ENCODE peak calls at places on chromosomes 13 and 19, in ten cellular contexts. M is CD8-positive, alpha-beta T cell; S is colonic mucosa; U is upper lobe of right lung; I is pancreas; C is IMR-90; D is mesendoderm; F is CD4-positive, alpha-beta memory T cell; J is A549; X is heart right ventricle. E is an unnamed sample.

GRCh38 chr19:38264486-38265212 is at the start of gene SPINT2:
- DNase-seq in M (no peak), S (no peak), U (no peak), I (no peak), C (no peak), D (peak), F (no peak), J (no peak), X (no peak), E (peak)

GRCh38 chr13:100650321-100650720 is 24.3 kb downstream of the TMTC4 start:
- DNase-seq in M (no peak), S (no peak), U (no peak), I (no peak), C (no peak), D (no peak), F (no peak), J (no peak), X (no peak), E (no peak)

GRCh38 chr13:37383856-37384255 is 214.7 kb downstream of the POSTN start:
- DNase-seq in M (no peak), S (no peak), U (no peak), I (no peak), C (no peak), D (no peak), F (no peak), J (no peak), X (no peak), E (no peak)

GRCh38 chr19:9407827-9408226 is 27.5 kb downstream of the ZNF266 start:
- DNase-seq in M (no peak), S (no peak), U (no peak), I (no peak), C (no peak), D (no peak), F (no peak), J (no peak), X (no peak), E (no peak)

GRCh38 chr19:28067882-28068281 is 1145.1 kb downstream of the UQCRFS1 start:
- DNase-seq in M (no peak), S (no peak), U (no peak), I (no peak), C (no peak), D (no peak), F (no peak), J (no peak), X (no peak), E (no peak)

GRCh38 chr19:45848922-45849321 is 14.0 kb downstream of the SYMPK start:
- DNase-seq in M (no peak), S (no peak), U (no peak), I (no peak), C (no peak), D (peak), F (no peak), J (peak), X (no peak), E (no peak)

GRCh38 chr13:107587681-107588080 is 627.7 kb downstream of the LIG4 start:
- DNase-seq in M (no peak), S (no peak), U (no peak), I (no peak), C (no peak), D (no peak), F (no peak), J (no peak), X (no peak), E (no peak)

GRCh38 chr19:16363133-16363851 is 38.7 kb downstream of the KLF2 start:
- DNase-seq in M (no peak), S (peak), U (peak), I (peak), C (no peak), D (peak), F (no peak), J (no peak), X (no peak), E (peak)

GRCh38 chr13:44312131-44312530 is 61.5 kb upstream of the SERP2 start:
- DNase-seq in M (no peak), S (no peak), U (no peak), I (no peak), C (no peak), D (no peak), F (no peak), J (no peak), X (no peak), E (no peak)

GRCh38 chr13:27001705-27002104 is 169.9 kb downstream of the USP12 start:
- DNase-seq in M (no peak), S (no peak), U (no peak), I (no peak), C (no peak), D (no peak), F (no peak), J (no peak), X (no peak), E (no peak)

GRCh38 chr19:2302319-2303208 is 5.4 kb downstream of the LINGO3 start:
- DNase-seq in M (no peak), S (no peak), U (no peak), I (peak), C (peak), D (peak), F (peak), J (no peak), X (peak), E (no peak)

GRCh38 chr13:30331331-30331771 is 24.0 kb upstream of the KATNAL1 start:
- DNase-seq in M (no peak), S (no peak), U (no peak), I (no peak), C (no peak), D (no peak), F (no peak), J (no peak), X (no peak), E (no peak)

GRCh38 chr19:10120538-10121198 is 969 bp upstream of the EIF3G start:
- DNase-seq in M (no peak), S (no peak), U (no peak), I (no peak), C (peak), D (no peak), F (no peak), J (no peak), X (no peak), E (peak)

GRCh38 chr13:100176781-100177389 is 88.0 kb downstream of the PCCA start:
- DNase-seq in M (no peak), S (no peak), U (no peak), I (no peak), C (peak), D (no peak), F (no peak), J (no peak), X (peak), E (no peak)

GRCh38 chr13:110415669-110416068 is 108.6 kb downstream of the COL4A2 start:
- DNase-seq in M (no peak), S (peak), U (no peak), I (no peak), C (peak), D (peak), F (no peak), J (peak), X (peak), E (peak)

GRCh38 chr13:62431852-62432251 is 1016.2 kb upstream of the PCDH20 start:
- DNase-seq in M (no peak), S (no peak), U (no peak), I (no peak), C (no peak), D (no peak), F (no peak), J (no peak), X (no peak), E (no peak)

GRCh38 chr13:81017525-81018152 is 676.7 kb upstream of the SPRY2 start:
- DNase-seq in M (no peak), S (no peak), U (no peak), I (no peak), C (peak), D (peak), F (no peak), J (peak), X (no peak), E (peak)

GRCh38 chr13:99965329-99966000 is 6.1 kb downstream of the ZIC5 start:
- DNase-seq in M (no peak), S (no peak), U (no peak), I (no peak), C (no peak), D (no peak), F (no peak), J (no peak), X (no peak), E (no peak)

GRCh38 chr13:41398494-41399190 is 58.7 kb upstream of the RGCC start:
- DNase-seq in M (no peak), S (no peak), U (no peak), I (no peak), C (no peak), D (no peak), F (no peak), J (no peak), X (no peak), E (no peak)

GRCh38 chr13:53719281-53719680 is 690.7 kb downstream of the OLFM4 start:
- DNase-seq in M (no peak), S (no peak), U (no peak), I (no peak), C (no peak), D (no peak), F (no peak), J (no peak), X (no peak), E (no peak)

GRCh38 chr13:109348514-109349340 is 437.7 kb downstream of the IRS2 start:
- DNase-seq in M (no peak), S (no peak), U (no peak), I (no peak), C (peak), D (no peak), F (no peak), J (peak), X (no peak), E (peak)

GRCh38 chr19:47187797-47188196 is 43.2 kb downstream of the BBC3 start:
- DNase-seq in M (no peak), S (peak), U (no peak), I (no peak), C (no peak), D (no peak), F (peak), J (no peak), X (no peak), E (no peak)

GRCh38 chr19:47186337-47187022 is 44.5 kb downstream of the BBC3 start:
- DNase-seq in M (peak), S (no peak), U (no peak), I (no peak), C (no peak), D (no peak), F (peak), J (no peak), X (no peak), E (no peak)

GRCh38 chr19:47190167-47190727 is 40.8 kb downstream of the BBC3 start:
- DNase-seq in M (peak), S (peak), U (peak), I (peak), C (peak), D (no peak), F (peak), J (peak), X (peak), E (peak)

GRCh38 chr19:47188507-47189033 is 42.4 kb downstream of the BBC3 start:
- DNase-seq in M (no peak), S (peak), U (no peak), I (no peak), C (no peak), D (no peak), F (no peak), J (no peak), X (no peak), E (no peak)

DNA sequence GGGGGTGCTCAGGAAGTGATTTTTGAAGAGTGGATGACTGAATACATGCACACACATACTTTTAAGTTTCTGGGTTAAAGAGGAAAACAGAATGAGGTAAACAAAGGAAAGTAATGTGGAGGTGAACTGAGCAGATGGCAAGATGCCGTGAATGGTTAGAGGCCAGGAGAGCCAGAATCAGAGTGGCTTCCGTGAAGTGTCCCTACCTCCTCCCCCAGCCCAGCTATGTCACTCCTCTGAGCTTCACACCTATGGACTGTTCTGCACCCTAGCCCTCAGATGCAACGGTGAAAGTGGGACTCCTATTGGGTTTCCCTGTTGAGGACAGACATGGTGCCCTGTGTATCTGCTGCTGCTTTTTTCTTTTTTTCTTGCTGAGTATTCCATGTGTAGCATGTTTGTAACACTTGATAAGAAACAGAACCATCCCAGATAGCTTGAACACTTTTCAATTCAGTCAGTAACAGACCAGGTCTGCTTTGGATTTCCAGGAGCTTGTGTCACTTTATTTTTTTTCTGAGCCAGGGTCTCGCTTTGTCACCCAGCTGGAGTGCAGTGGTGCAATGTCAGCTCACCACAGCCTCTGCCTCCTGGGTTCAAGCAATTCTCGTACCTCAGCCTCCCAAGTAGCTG is 43.9 kb downstream of the BBC3 start:
- DNase-seq in M (no peak), S (no peak), U (no peak), I (no peak), C (no peak), D (no peak), F (no peak), J (no peak), X (no peak), E (no peak)
- H3K27ac ChIP-seq in M (peak), S (peak), U (peak), I (no peak), C (no peak), D (peak), F (peak), J (no peak), X (no peak), E (peak)

DNA sequence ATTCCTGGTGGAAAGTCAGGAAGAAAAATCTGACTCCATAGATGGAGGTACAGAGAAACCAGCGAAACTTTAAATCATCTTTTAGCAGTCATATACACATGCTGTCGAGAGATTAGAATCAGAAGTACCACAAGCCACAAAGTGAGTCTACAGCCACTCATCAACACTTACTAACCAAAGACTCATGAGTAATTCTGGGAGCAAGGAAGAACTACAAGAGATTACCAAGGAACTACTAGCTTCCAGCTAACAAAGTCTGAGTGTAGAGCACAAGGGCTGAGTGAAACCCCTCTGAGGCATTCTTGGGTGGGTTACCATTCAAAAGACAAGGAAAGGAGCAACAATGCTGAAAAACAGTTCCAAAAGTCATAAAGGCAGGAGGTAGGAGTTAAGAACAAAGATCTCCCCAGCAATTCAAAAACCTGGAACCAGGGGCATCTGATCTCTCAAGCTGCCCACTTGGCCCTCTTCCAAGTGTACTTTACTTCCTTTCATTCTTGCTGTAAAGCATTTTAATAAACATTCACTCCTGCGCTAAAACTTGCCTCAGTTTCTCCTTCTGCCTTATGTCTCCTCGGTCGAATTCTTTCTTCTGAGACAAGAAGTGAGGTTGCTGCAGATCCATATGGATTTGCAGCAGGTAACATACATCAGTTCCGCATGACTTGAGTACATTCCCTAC is 13.0 kb downstream of the RBM26 start:
- DNase-seq in M (no peak), S (no peak), U (no peak), I (no peak), C (peak), D (no peak), F (peak), J (no peak), X (no peak), E (peak)
- H3K27ac ChIP-seq in M (peak), S (no peak), U (no peak), I (no peak), C (no peak), D (no peak), F (peak), J (no peak), X (no peak), E (no peak)

DNA sequence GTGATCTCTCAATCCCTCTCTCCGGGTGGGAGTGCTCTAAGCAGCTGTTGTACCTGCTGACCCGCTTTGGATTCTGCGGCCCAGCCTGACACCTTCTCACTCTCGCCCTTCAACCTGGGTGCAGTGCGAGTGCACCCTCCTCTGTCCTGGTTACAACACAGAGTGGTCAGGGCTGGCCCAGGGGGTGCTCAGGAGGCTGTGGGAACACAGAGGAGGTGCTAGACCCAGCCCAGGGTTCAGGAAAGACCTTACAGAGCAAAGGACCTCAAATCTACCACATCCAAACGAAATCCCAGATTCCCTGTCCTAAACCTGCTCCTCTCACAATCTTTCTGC is 23.7 kb downstream of the ZNF175 start:
- DNase-seq in M (no peak), S (no peak), U (no peak), I (no peak), C (peak), D (no peak), F (no peak), J (no peak), X (no peak), E (no peak)
- H3K27ac ChIP-seq in M (peak), S (no peak), U (peak), I (no peak), C (peak), D (no peak), F (peak), J (peak), X (peak), E (peak)

GRCh38 chr19:6529351-6529750 is 1.5 kb upstream of the TNFSF9 start:
- DNase-seq in M (no peak), S (no peak), U (no peak), I (no peak), C (no peak), D (no peak), F (no peak), J (no peak), X (no peak), E (no peak)

GRCh38 chr19:6528544-6529121 is 2.2 kb upstream of the TNFSF9 start:
- DNase-seq in M (no peak), S (peak), U (no peak), I (no peak), C (no peak), D (peak), F (no peak), J (peak), X (peak), E (no peak)

GRCh38 chr19:6530385-6531162 is at the start of gene TNFSF9:
- DNase-seq in M (peak), S (peak), U (peak), I (peak), C (peak), D (peak), F (peak), J (peak), X (peak), E (peak)

GRCh38 chr19:6531163-6531955 is 533 bp downstream of the TNFSF9 start:
- DNase-seq in M (no peak), S (no peak), U (no peak), I (no peak), C (no peak), D (no peak), F (no peak), J (no peak), X (no peak), E (no peak)

GRCh38 chr19:6529937-6530384 is 865 bp upstream of the TNFSF9 start:
- DNase-seq in M (no peak), S (no peak), U (no peak), I (no peak), C (no peak), D (no peak), F (no peak), J (no peak), X (no peak), E (no peak)
- H3K27ac ChIP-seq in M (no peak), S (no peak), U (peak), I (no peak), C (no peak), D (no peak), F (no peak), J (peak), X (peak), E (no peak)

DNA sequence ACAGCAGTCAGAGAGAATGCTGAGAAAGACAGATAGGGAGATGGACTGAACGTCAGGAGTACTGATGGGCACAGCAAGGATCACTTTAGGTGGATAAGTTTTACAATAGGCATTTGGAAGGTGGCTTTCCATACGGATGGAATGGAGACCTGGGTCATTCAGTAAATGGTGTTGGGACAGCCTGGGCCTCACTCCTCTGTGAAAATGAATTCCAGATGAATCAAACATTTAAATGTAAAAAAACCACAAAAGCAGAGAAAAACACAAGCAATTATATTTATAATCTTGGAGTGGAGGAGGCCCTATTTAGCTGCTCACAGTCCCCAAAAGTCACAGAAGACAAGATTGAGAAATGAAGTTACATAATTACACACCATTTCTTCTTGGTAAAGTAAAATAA is 4.7 kb downstream of the IL17D start:
- DNase-seq in M (no peak), S (no peak), U (no peak), I (no peak), C (no peak), D (no peak), F (no peak), J (no peak), X (no peak), E (no peak)
- H3K27ac ChIP-seq in M (no peak), S (no peak), U (no peak), I (no peak), C (no peak), D (no peak), F (no peak), J (no peak), X (peak), E (no peak)

DNA sequence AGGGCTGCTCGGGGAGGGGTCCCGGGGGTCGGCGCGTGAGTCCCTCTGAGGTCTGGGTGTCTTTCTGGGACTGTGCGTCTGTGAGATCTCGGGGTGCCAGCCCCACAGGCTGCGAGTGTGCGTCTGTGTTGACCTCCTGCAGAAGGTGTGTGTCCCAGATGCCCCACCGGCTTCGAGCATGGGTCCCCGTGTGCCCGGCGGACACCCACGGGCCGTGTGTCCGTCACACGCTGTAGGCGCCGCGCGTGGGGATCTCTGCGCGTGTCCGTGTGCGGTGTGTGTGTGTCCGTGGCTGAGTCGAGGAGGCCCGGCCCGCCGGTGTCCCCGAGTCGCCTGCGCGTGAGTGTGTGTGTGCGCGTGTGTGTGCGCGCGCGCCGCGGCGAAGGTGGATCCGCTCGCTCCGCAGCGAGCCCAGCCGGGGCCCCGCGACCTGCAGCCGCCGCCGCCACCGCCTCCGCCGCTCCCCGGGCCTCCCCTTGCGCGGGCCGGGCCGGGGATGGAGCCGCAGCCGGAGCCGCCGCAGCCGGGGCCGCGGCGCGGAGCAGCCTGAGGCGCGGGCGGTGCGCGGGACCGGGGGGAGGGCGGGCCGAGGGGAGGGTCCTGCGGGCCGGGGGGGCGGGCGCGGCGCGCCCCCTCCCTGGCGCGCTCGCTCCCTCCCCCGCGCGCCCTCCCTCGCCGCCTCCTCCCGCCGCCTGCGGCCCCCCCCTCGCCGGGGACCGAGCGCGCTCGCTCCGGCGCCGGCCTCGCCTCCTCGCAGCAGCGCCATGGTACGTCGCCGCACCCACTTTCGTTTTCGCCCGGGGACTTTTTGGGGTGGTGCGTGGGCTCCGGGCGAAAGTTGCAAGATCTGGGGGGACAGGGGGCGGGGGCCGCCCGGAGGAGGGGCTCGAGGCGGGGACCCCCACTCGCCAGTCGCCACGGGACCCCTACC is 7.2 kb upstream of the NFIC start:
- DNase-seq in M (peak), S (peak), U (peak), I (peak), C (peak), D (no peak), F (peak), J (no peak), X (peak), E (no peak)
- H3K27ac ChIP-seq in M (peak), S (peak), U (peak), I (peak), C (peak), D (no peak), F (peak), J (peak), X (peak), E (peak)

GRCh38 chr19:36125557-36125956 is 10.3 kb downstream of the TBCB start:
- DNase-seq in M (no peak), S (no peak), U (no peak), I (no peak), C (no peak), D (no peak), F (no peak), J (no peak), X (no peak), E (no peak)
- H3K27ac ChIP-seq in M (no peak), S (no peak), U (no peak), I (no peak), C (no peak), D (no peak), F (no peak), J (no peak), X (no peak), E (no peak)

E was measured in RWPE1.